ENCODE peak calls at places on chromosomes 2 and 18, in ten cellular contexts. I, P, H, M, V, N, K, Y, X and G are unnamed samples. For H3K4me1, the result is how much of the 10 kb centered on the place peaks cover.

GRCh38 chr18:43847164-43848091 is 570.1 kb upstream of the SYT4 start:
- DNase-seq in I (no peak), P (peak), H (no peak), M (peak), V (no peak), N (no peak), K (no peak), Y (no peak), X (no peak), G (no peak)

GRCh38 chr2:25690058-25690457 is 16.7 kb upstream of the DTNB start:
- DNase-seq in I (peak), P (peak), H (peak), M (no peak), V (no peak), N (no peak), K (no peak), Y (no peak), X (no peak), G (no peak)

GRCh38 chr2:95334916-95335641 is 37.9 kb downstream of the KCNIP3 start:
- DNase-seq in I (no peak), P (peak), H (no peak), M (no peak), V (no peak), N (no peak), K (no peak), Y (no peak), X (no peak), G (no peak)

GRCh38 chr2:219522111-219523030 is 8.1 kb downstream of the ASIC4 start:
- DNase-seq in I (no peak), P (peak), H (no peak), M (peak), V (no peak), N (no peak), K (no peak), Y (no peak), X (peak), G (no peak)

GRCh38 chr2:176098366-176099158 is 1.0 kb upstream of the HOXD12 start:
- DNase-seq in I (peak), P (no peak), H (no peak), M (no peak), V (peak), N (no peak), K (no peak), Y (no peak), X (no peak), G (no peak)

GRCh38 chr2:171318463-171318934 is 115.3 kb downstream of the METTL8 start:
- DNase-seq in I (no peak), P (no peak), H (no peak), M (peak), V (peak), N (no peak), K (peak), Y (no peak), X (no peak), G (no peak)

GRCh38 chr2:134772493-134773169 is 53.8 kb upstream of the TMEM163 start:
- DNase-seq in I (peak), P (no peak), H (no peak), M (no peak), V (no peak), N (no peak), K (no peak), Y (no peak), X (peak), G (no peak)

GRCh38 chr2:169050476-169051240 is 18.7 kb upstream of the DHRS9 start:
- DNase-seq in I (no peak), P (no peak), H (no peak), M (peak), V (no peak), N (no peak), K (no peak), Y (no peak), X (no peak), G (no peak)

GRCh38 chr18:22567794-22568193 is 150.1 kb upstream of the CTAGE1 start:
- DNase-seq in I (no peak), P (no peak), H (no peak), M (no peak), V (no peak), N (no peak), K (no peak), Y (no peak), X (peak), G (no peak)

GRCh38 chr2:196131384-196131861 is 40.0 kb downstream of the STK17B start:
- DNase-seq in I (peak), P (peak), H (no peak), M (peak), V (peak), N (peak), K (peak), Y (peak), X (peak), G (peak)

GRCh38 chr2:26685943-26686839 is 6.3 kb upstream of the KCNK3 start:
- DNase-seq in I (no peak), P (no peak), H (no peak), M (no peak), V (peak), N (no peak), K (peak), Y (no peak), X (no peak), G (peak)

GRCh38 chr2:30990176-30990575 is 148.1 kb downstream of the GALNT14 start:
- DNase-seq in I (no peak), P (no peak), H (no peak), M (no peak), V (no peak), N (no peak), K (no peak), Y (no peak), X (peak), G (no peak)

GRCh38 chr18:58687871-58688308 is 16.6 kb downstream of the MALT1 start:
- DNase-seq in I (no peak), P (no peak), H (no peak), M (no peak), V (no peak), N (peak), K (no peak), Y (no peak), X (peak), G (peak)

GRCh38 chr18:7870855-7871254 is 303.7 kb downstream of the PTPRM start:
- DNase-seq in I (no peak), P (peak), H (no peak), M (peak), V (no peak), N (no peak), K (no peak), Y (no peak), X (no peak), G (no peak)

GRCh38 chr2:107025869-107026380 is 140.0 kb upstream of the ST6GAL2 start:
- DNase-seq in I (no peak), P (peak), H (no peak), M (no peak), V (no peak), N (no peak), K (no peak), Y (no peak), X (no peak), G (no peak)

GRCh38 chr2:55165567-55165966 is 66.5 kb downstream of the CLHC1 start:
- DNase-seq in I (no peak), P (peak), H (no peak), M (peak), V (peak), N (no peak), K (no peak), Y (no peak), X (peak), G (no peak)

GRCh38 chr2:147610491-147611050 is 234.3 kb upstream of the ACVR2A start:
- DNase-seq in I (no peak), P (no peak), H (no peak), M (no peak), V (no peak), N (no peak), K (no peak), Y (no peak), X (no peak), G (no peak)

GRCh38 chr18:35635171-35635570 is 53.6 kb downstream of the GALNT1 start:
- DNase-seq in I (no peak), P (no peak), H (no peak), M (peak), V (no peak), N (no peak), K (no peak), Y (no peak), X (peak), G (no peak)

GRCh38 chr18:5710235-5710634 is 166.4 kb upstream of the EPB41L3 start:
- DNase-seq in I (no peak), P (no peak), H (no peak), M (no peak), V (no peak), N (no peak), K (no peak), Y (no peak), X (peak), G (peak)

GRCh38 chr2:137960223-137960622 is 4.0 kb upstream of the HNMT start:
- DNase-seq in I (no peak), P (no peak), H (no peak), M (no peak), V (no peak), N (no peak), K (no peak), Y (no peak), X (no peak), G (no peak)

GRCh38 chr2:108587621-108588020 is 53.4 kb downstream of the LIMS1 start:
- DNase-seq in I (no peak), P (peak), H (no peak), M (peak), V (peak), N (no peak), K (peak), Y (no peak), X (no peak), G (no peak)

GRCh38 chr2:108586116-108586515 is 51.8 kb downstream of the LIMS1 start:
- DNase-seq in I (no peak), P (no peak), H (no peak), M (no peak), V (no peak), N (no peak), K (no peak), Y (no peak), X (no peak), G (no peak)

GRCh38 chr2:108585446-108585845 is 51.2 kb downstream of the LIMS1 start:
- DNase-seq in I (no peak), P (no peak), H (no peak), M (peak), V (no peak), N (no peak), K (peak), Y (no peak), X (no peak), G (no peak)

GRCh38 chr2:108588070-108588668 is 53.9 kb downstream of the LIMS1 start:
- DNase-seq in I (peak), P (no peak), H (no peak), M (no peak), V (no peak), N (no peak), K (no peak), Y (peak), X (peak), G (no peak)

GRCh38 chr2:108586631-108587030 is 52.4 kb downstream of the LIMS1 start:
- DNase-seq in I (no peak), P (no peak), H (no peak), M (no peak), V (no peak), N (no peak), K (no peak), Y (no peak), X (no peak), G (no peak)
- H3K4me3 ChIP-seq in I (no peak), P (no peak), H (no peak), M (no peak), V (no peak), N (no peak), K (no peak), Y (no peak), X (no peak), G (no peak)

GRCh38 chr2:127097841-127098651 is 8.9 kb downstream of the BIN1 start:
- DNase-seq in I (no peak), P (no peak), H (no peak), M (no peak), V (peak), N (no peak), K (no peak), Y (no peak), X (no peak), G (no peak)
- H3K4me1 ChIP-seq in I (half or more), P (half or more), H (under half), M (under half), V (under half), N (under half), K (half or more), Y (under half), X (under half), G (under half)

GRCh38 chr2:60358471-60358870 is 195.0 kb downstream of the BCL11A start:
- DNase-seq in I (no peak), P (no peak), H (no peak), M (no peak), V (no peak), N (no peak), K (no peak), Y (no peak), X (no peak), G (no peak)
- H3K4me3 ChIP-seq in I (no peak), P (no peak), H (no peak), M (no peak), V (no peak), N (no peak), K (no peak), Y (no peak), X (no peak), G (no peak)

DNA sequence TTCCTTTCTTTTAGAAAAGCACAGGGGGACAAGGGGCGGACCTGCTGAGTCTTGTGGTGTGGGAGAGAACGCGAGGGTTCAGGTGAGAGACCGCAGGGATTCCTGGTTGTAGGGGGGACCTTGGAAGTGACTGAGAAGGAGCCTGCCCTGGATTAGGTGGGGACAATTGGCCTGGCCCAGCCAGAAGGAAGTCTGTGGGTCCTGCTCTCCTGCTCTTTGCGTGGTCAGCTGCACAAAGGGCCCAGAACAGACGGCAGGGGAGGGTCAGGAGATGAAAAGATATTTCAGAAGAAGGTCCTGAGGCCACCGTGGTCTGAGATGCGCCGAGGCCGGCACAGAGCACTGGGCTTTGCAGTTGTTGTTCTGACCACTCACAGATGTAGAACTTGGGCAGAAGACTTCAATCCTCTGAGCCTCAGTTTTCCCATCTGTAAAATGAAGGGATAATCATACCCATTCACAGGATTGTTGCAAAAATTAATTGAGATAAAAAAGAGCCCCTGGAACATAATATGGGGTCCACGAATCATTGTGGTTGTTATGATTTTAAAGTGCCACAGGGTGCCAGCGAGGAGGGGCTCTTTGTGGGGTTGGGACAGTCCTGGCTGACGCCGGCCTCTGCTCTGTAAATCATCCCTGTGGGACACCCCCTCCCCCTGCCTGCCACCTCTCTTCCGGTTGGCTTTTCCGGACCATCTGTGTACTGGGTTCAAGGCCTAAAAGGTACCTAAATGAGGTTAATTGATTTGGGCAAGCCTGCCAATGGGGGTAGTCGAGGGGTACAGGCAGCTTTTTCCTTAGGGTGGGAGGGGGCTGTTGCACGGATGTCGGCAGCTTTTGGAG is 1.8 kb downstream of the LPIN1 start:
- DNase-seq in I (no peak), P (no peak), H (no peak), M (no peak), V (no peak), N (no peak), K (no peak), Y (peak), X (no peak), G (no peak)
- H3K4me1 ChIP-seq in I (half or more), P (half or more), H (under half), M (under half), V (under half), N (half or more), K (under half), Y (half or more), X (under half), G (under half)

GRCh38 chr18:24342347-24342746 is 55.3 kb downstream of the OSBPL1A start:
- DNase-seq in I (no peak), P (peak), H (no peak), M (peak), V (no peak), N (no peak), K (no peak), Y (no peak), X (peak), G (no peak)
- H3K4me3 ChIP-seq in I (no peak), P (no peak), H (no peak), M (no peak), V (no peak), N (no peak), K (no peak), Y (no peak), X (no peak), G (no peak)

GRCh38 chr2:205797866-205798265 is 115.6 kb downstream of the NRP2 start:
- DNase-seq in I (no peak), P (no peak), H (no peak), M (peak), V (no peak), N (no peak), K (no peak), Y (no peak), X (no peak), G (no peak)

GRCh38 chr2:205803507-205803906 is 121.2 kb downstream of the NRP2 start:
- DNase-seq in I (no peak), P (no peak), H (no peak), M (no peak), V (no peak), N (no peak), K (no peak), Y (no peak), X (no peak), G (no peak)

GRCh38 chr2:205800804-205801203 is 118.5 kb downstream of the NRP2 start:
- DNase-seq in I (peak), P (no peak), H (no peak), M (peak), V (no peak), N (no peak), K (no peak), Y (no peak), X (no peak), G (peak)

GRCh38 chr2:205800257-205800656 is 118.0 kb downstream of the NRP2 start:
- DNase-seq in I (peak), P (no peak), H (no peak), M (peak), V (no peak), N (no peak), K (no peak), Y (no peak), X (no peak), G (no peak)

DNA sequence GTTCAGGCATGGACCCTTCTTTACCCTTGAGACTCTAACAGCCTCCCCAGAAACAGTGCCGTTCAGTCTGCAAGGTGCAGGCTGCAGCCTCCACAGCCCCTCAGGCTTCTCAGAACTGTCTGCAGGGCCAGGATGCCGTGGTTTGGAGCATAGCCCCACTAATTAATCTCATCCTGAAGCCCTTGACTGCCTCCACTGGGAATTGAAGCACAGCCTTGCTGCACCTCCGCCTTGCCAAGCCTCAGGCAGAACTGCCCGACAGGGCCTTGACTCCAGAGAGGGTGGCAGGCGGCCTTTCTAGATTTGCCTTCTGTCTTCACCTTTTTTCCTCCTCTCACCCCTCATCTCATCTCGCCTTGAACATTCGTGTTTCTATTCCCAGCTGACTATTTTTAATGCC is 119.8 kb downstream of the NRP2 start:
- DNase-seq in I (no peak), P (no peak), H (no peak), M (peak), V (no peak), N (no peak), K (no peak), Y (no peak), X (no peak), G (no peak)
- H3K4me1 ChIP-seq in I (under half), P (under half), H (under half), M (under half), V (under half), N (under half), K (under half), Y (under half), X (under half), G (under half)

GRCh38 chr2:112634153-112634873 is 11.4 kb upstream of the SLC20A1 start:
- DNase-seq in I (no peak), P (no peak), H (peak), M (no peak), V (no peak), N (no peak), K (no peak), Y (no peak), X (peak), G (no peak)
- H3K4me3 ChIP-seq in I (no peak), P (no peak), H (no peak), M (no peak), V (no peak), N (no peak), K (no peak), Y (no peak), X (no peak), G (no peak)

DNA sequence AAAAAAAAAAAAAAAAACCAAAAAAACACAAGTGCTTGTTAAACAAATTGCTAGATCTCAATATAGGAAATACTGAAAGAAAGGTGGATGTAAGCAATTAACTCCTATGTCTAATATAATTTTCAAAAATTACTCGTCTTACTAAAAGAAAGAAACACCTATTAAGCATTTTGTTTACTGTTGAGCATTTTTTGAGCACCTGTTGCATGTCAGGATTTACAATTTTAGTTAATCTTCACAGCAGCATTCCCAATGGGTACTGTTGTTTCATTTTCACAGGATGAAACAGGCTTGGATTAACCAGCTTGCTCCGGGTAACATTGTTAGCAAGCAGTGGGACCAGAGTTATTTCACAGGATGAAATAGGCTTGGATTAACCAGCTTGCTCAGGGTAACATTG is 4.8 kb downstream of the ZNF638 start:
- DNase-seq in I (no peak), P (no peak), H (no peak), M (no peak), V (no peak), N (no peak), K (no peak), Y (no peak), X (no peak), G (no peak)
- H3K4me1 ChIP-seq in I (under half), P (half or more), H (under half), M (under half), V (under half), N (half or more), K (half or more), Y (under half), X (under half), G (under half)

GRCh38 chr2:120238728-120239487 is 13.7 kb upstream of the RALB start:
- DNase-seq in I (peak), P (peak), H (no peak), M (peak), V (peak), N (no peak), K (peak), Y (no peak), X (peak), G (peak)
- H3K4me3 ChIP-seq in I (no peak), P (no peak), H (no peak), M (no peak), V (no peak), N (no peak), K (no peak), Y (no peak), X (no peak), G (no peak)

GRCh38 chr18:48785091-48785614 is 165.6 kb downstream of the SMAD7 start:
- DNase-seq in I (no peak), P (no peak), H (no peak), M (no peak), V (peak), N (no peak), K (no peak), Y (peak), X (peak), G (no peak)
- H3K4me1 ChIP-seq in I (under half), P (under half), H (under half), M (under half), V (under half), N (under half), K (under half), Y (under half), X (half or more), G (under half)